ENCODE peak calls at places on chromosomes 12 and 14, in ten cellular contexts. R is H9; Y is ovary; M is colonic mucosa; H is GM23248; V is mesenchymal stem cell; A is CD8-positive, alpha-beta memory T cell; S is vagina; E is Karpas-422; Z is WERI-Rb-1. U is an unnamed sample.

GRCh38 chr14:85576848-85577541 is 47.1 kb downstream of the FLRT2 start:
- DNase-seq in S (no peak), R (no peak), V (no peak), E (no peak), H (peak), Y (no peak), A (no peak), M (no peak), Z (no peak), U (peak)

GRCh38 chr12:121820056-121820455 is 16.2 kb downstream of the SETD1B start:
- DNase-seq in Z (no peak), H (no peak), A (no peak), Y (no peak), V (no peak), S (no peak), R (peak), M (no peak), E (no peak), U (peak)

GRCh38 chr12:94418517-94418916 is 41.1 kb downstream of the CEP83 start:
- DNase-seq in H (no peak), R (no peak), M (no peak), A (no peak), S (no peak), Z (no peak), V (no peak), E (no peak), Y (no peak), U (no peak)

GRCh38 chr14:73227812-73228781 is 9.2 kb upstream of the PAPLN start:
- DNase-seq in Y (peak), A (no peak), E (no peak), Z (no peak), S (no peak), R (peak), V (peak), M (peak), H (peak), U (peak)

GRCh38 chr14:59895721-59896120 is 24.2 kb upstream of the LRRC9 start:
- DNase-seq in R (no peak), V (no peak), E (no peak), S (no peak), Y (no peak), A (no peak), M (no peak), Z (no peak), H (no peak), U (no peak)

GRCh38 chr12:108565976-108566375 is 3.6 kb downstream of the ISCU start:
- DNase-seq in R (no peak), H (peak), Y (peak), E (peak), M (peak), V (peak), Z (no peak), A (peak), S (no peak), U (no peak)

GRCh38 chr14:71465316-71465715 is 466.9 kb upstream of the RGS6 start:
- DNase-seq in Y (no peak), S (no peak), Z (no peak), A (no peak), V (no peak), M (no peak), H (peak), E (no peak), R (no peak), U (no peak)

GRCh38 chr14:74292061-74292460 is 10.7 kb downstream of the ABCD4 start:
- DNase-seq in A (no peak), R (no peak), E (no peak), Z (no peak), S (no peak), M (no peak), H (no peak), V (no peak), Y (no peak), U (no peak)

GRCh38 chr12:30952036-30952435 is 25.5 kb downstream of the TSPAN11 start:
- DNase-seq in A (no peak), Z (no peak), S (no peak), H (peak), R (no peak), Y (no peak), V (no peak), M (no peak), E (no peak), U (peak)

GRCh38 chr12:116319851-116320621 is 42.5 kb upstream of the MED13L start:
- DNase-seq in H (peak), A (no peak), S (no peak), E (no peak), Y (peak), V (peak), R (no peak), Z (no peak), M (peak), U (peak)

GRCh38 chr12:117189725-117190209 is 503 bp downstream of the FBXO21 start:
- DNase-seq in S (no peak), V (peak), Y (peak), H (peak), M (peak), R (no peak), A (peak), E (peak), Z (peak), U (peak)

GRCh38 chr12:45914090-45914489 is 76.3 kb downstream of the SCAF11 start:
- DNase-seq in Z (no peak), R (no peak), A (no peak), V (peak), S (no peak), Y (no peak), M (no peak), E (peak), H (peak), U (peak)
- H3K27ac ChIP-seq in Z (no peak), R (no peak), A (no peak), V (peak), S (no peak), Y (no peak), M (no peak), E (peak), H (peak), U (peak)

GRCh38 chr14:55835985-55836384 is 256.0 kb downstream of the KTN1 start:
- DNase-seq in M (no peak), R (no peak), Z (no peak), V (no peak), A (no peak), S (no peak), E (no peak), Y (no peak), H (no peak), U (no peak)

GRCh38 chr14:55837467-55837866 is 257.5 kb downstream of the KTN1 start:
- DNase-seq in Y (no peak), A (no peak), E (no peak), H (no peak), V (no peak), R (no peak), S (no peak), M (no peak), Z (no peak), U (no peak)

GRCh38 chr14:55832974-55833373 is 253.0 kb downstream of the KTN1 start:
- DNase-seq in Y (no peak), M (no peak), Z (no peak), V (no peak), A (no peak), S (no peak), R (no peak), H (no peak), E (no peak), U (no peak)

GRCh38 chr14:55834390-55834789 is 254.4 kb downstream of the KTN1 start:
- DNase-seq in V (no peak), S (no peak), H (no peak), Z (no peak), Y (no peak), R (no peak), A (no peak), E (no peak), M (no peak), U (no peak)

GRCh38 chr14:55832122-55832911 is 252.3 kb downstream of the KTN1 start:
- DNase-seq in E (no peak), Z (no peak), A (no peak), H (peak), S (no peak), Y (no peak), R (no peak), M (peak), V (no peak), U (no peak)
- H3K27ac ChIP-seq in E (no peak), Z (no peak), A (no peak), H (no peak), S (no peak), Y (no peak), R (no peak), M (peak), V (peak), U (no peak)

GRCh38 chr12:110348431-110349059 is 55.0 kb downstream of the ANAPC7 start:
- DNase-seq in R (no peak), Y (no peak), Z (no peak), M (no peak), H (no peak), S (no peak), A (no peak), V (no peak), E (no peak), U (no peak)
- H3K27ac ChIP-seq in R (no peak), Y (no peak), Z (no peak), M (no peak), H (no peak), S (peak), A (no peak), V (no peak), E (no peak), U (no peak)

GRCh38 chr14:30623412-30624131 is 1.5 kb downstream of the SCFD1 start:
- DNase-seq in E (no peak), S (no peak), A (no peak), H (no peak), R (no peak), V (no peak), M (no peak), Y (no peak), Z (no peak), U (no peak)
- H3K27ac ChIP-seq in E (peak), S (no peak), A (no peak), H (no peak), R (no peak), V (no peak), M (no peak), Y (no peak), Z (no peak), U (peak)

GRCh38 chr14:101875726-101876268 is 88.6 kb upstream of the DYNC1H1 start:
- DNase-seq in H (peak), Z (no peak), S (no peak), V (peak), M (no peak), Y (no peak), R (no peak), A (no peak), E (peak), U (no peak)
- H3K27ac ChIP-seq in H (no peak), Z (no peak), S (peak), V (no peak), M (peak), Y (no peak), R (no peak), A (peak), E (peak), U (no peak)

U was measured in osteoblast.